ENCODE peak calls at places on chromosomes 4 and X, in six cellular contexts. I is A549, L is K562, D is HepG2, H is IMR-90, A is GM12878. G is an unnamed sample.

GRCh38 chr4:171648926-171649325 is 164.3 kb upstream of the GALNTL6 start:
- DNase-seq in D (no peak), A (no peak), I (no peak), L (no peak), H (no peak), G (no peak)

GRCh38 chr4:152896819-152897218 is 39.3 kb upstream of the FHDC1 start:
- DNase-seq in D (no peak), H (peak), I (no peak), L (no peak), A (no peak), G (no peak)

GRCh38 chrX:116239944-116240391 is 69.4 kb downstream of the AGTR2 start:
- DNase-seq in A (no peak), H (no peak), D (no peak), L (no peak), I (no peak), G (no peak)

GRCh38 chr4:37794046-37794445 is 32.4 kb upstream of the PGM2 start:
- DNase-seq in H (no peak), D (no peak), L (no peak), I (no peak), A (no peak), G (no peak)

GRCh38 chr4:11587797-11588196 is 159.1 kb upstream of the HS3ST1 start:
- DNase-seq in A (no peak), H (no peak), L (no peak), D (no peak), I (no peak), G (no peak)

GRCh38 chr4:60724623-60725022 is 475.5 kb upstream of the ADGRL3 start:
- DNase-seq in A (no peak), I (no peak), H (peak), L (no peak), D (no peak), G (no peak)

GRCh38 chrX:119647089-119647488 is 40.9 kb upstream of the NKRF start:
- DNase-seq in H (no peak), I (no peak), L (no peak), D (no peak), A (no peak), G (no peak)

GRCh38 chrX:19343462-19344206 is at the start of gene PDHA1:
- DNase-seq in I (peak), H (peak), L (peak), D (peak), A (peak), G (peak)

GRCh38 chr4:19857405-19857804 is 394.3 kb upstream of the SLIT2 start:
- DNase-seq in A (no peak), I (no peak), L (no peak), H (peak), D (no peak), G (no peak)

GRCh38 chrX:130788786-130789581 is 114.0 kb downstream of the ENOX2 start:
- DNase-seq in L (no peak), H (peak), I (no peak), D (no peak), A (no peak), G (no peak)

GRCh38 chrX:135429429-135429828 is 7.7 kb downstream of the SMIM10L2A start:
- DNase-seq in D (no peak), I (no peak), L (no peak), H (no peak), A (no peak), G (no peak)

GRCh38 chr4:105348719-105349118 is 125.1 kb downstream of the PPA2 start:
- DNase-seq in L (no peak), A (no peak), I (no peak), D (peak), H (no peak), G (no peak)

GRCh38 chr4:5029447-5029846 is 10.2 kb upstream of the CYTL1 start:
- DNase-seq in H (no peak), D (no peak), I (no peak), L (no peak), A (no peak), G (no peak)

GRCh38 chr4:109302366-109303140 is at the start of gene COL25A1:
- DNase-seq in D (no peak), A (no peak), L (no peak), I (no peak), H (peak), G (peak)

GRCh38 chr4:101304916-101305315 is 42.4 kb downstream of the PPP3CA start:
- DNase-seq in H (peak), I (no peak), L (no peak), A (no peak), D (peak), G (peak)

GRCh38 chrX:56233682-56234081 is 1.5 kb downstream of the KLF8 start:
- DNase-seq in D (no peak), L (peak), A (peak), H (no peak), I (no peak), G (no peak)

GRCh38 chr4:1136028-1136427 is 22.7 kb upstream of the RNF212 start:
- DNase-seq in I (no peak), D (no peak), L (no peak), H (no peak), A (no peak), G (no peak)

GRCh38 chr4:153209410-153209809 is 5.2 kb downstream of the TRIM2 start:
- DNase-seq in L (no peak), A (no peak), D (peak), I (no peak), H (no peak), G (no peak)

GRCh38 chrX:39630344-39630743 is 467.4 kb downstream of the BCOR start:
- DNase-seq in H (no peak), L (no peak), A (no peak), I (no peak), D (no peak), G (no peak)

GRCh38 chr4:149158852-149159251 is 656.8 kb downstream of the IQCM start:
- DNase-seq in D (no peak), L (no peak), I (no peak), A (no peak), H (peak), G (no peak)

GRCh38 chr4:55635760-55636621 is at the start of gene NMU:
- DNase-seq in H (no peak), A (no peak), L (peak), D (peak), I (no peak), G (peak)

GRCh38 chr4:131370846-131371245 is 1778.2 kb upstream of the PCDH10 start:
- DNase-seq in L (no peak), D (no peak), I (no peak), A (no peak), H (no peak), G (no peak)

GRCh38 chr4:16464651-16465050 is 238.4 kb upstream of the TAPT1 start:
- DNase-seq in I (no peak), A (no peak), L (no peak), D (no peak), H (no peak), G (no peak)

GRCh38 chr4:141759796-141760425 is 123.5 kb downstream of the IL15 start:
- DNase-seq in H (peak), D (no peak), A (no peak), L (no peak), I (no peak), G (no peak)

GRCh38 chrX:2928127-2928582 is 984 bp downstream of the ARSD start:
- DNase-seq in A (no peak), D (peak), L (no peak), I (peak), H (peak), G (no peak)

GRCh38 chr4:152843476-152844107 is 63.8 kb downstream of the ARFIP1 start:
- DNase-seq in I (no peak), A (no peak), H (no peak), L (no peak), D (peak), G (no peak)

GRCh38 chr4:14842964-14843630 is 159.2 kb upstream of the CPEB2 start:
- DNase-seq in H (no peak), A (no peak), D (no peak), L (no peak), I (no peak), G (no peak)

GRCh38 chrX:3699841-3700381 is 13.5 kb downstream of the PRKX start:
- DNase-seq in H (no peak), L (no peak), D (no peak), A (peak), I (no peak), G (no peak)

GRCh38 chrX:115892056-115892708 is 278.4 kb upstream of the AGTR2 start:
- DNase-seq in A (no peak), H (no peak), L (no peak), I (no peak), D (peak), G (no peak)

GRCh38 chrX:85569691-85570090 is 190.2 kb upstream of the POF1B start:
- DNase-seq in A (no peak), D (no peak), L (no peak), H (no peak), I (no peak), G (no peak)

GRCh38 chr4:156733582-156733981 is 238.0 kb downstream of the PDGFC start:
- DNase-seq in A (no peak), H (no peak), I (no peak), D (no peak), L (no peak), G (no peak)

GRCh38 chrX:46649421-46650260 is 76.1 kb downstream of the CHST7 start:
- DNase-seq in D (no peak), I (no peak), A (no peak), H (peak), L (no peak), G (no peak)

GRCh38 chr4:110458494-110459266 is 17.3 kb upstream of the ENPEP start:
- DNase-seq in I (no peak), D (no peak), H (no peak), L (no peak), A (no peak), G (no peak)

GRCh38 chrX:86047174-86047991 is at the start of gene CHM:
- DNase-seq in A (peak), D (peak), I (peak), H (peak), L (peak), G (peak)

GRCh38 chr4:138310991-138311390 is 68.8 kb upstream of the SLC7A11 start:
- DNase-seq in L (no peak), A (no peak), H (peak), D (no peak), I (no peak), G (no peak)

GRCh38 chrX:110341189-110342035 is 17.2 kb upstream of the RTL9 start:
- DNase-seq in L (peak), I (no peak), D (no peak), A (no peak), H (peak), G (no peak)

GRCh38 chr4:86967061-86967460 is 32.2 kb downstream of the AFF1 start:
- DNase-seq in A (no peak), D (no peak), L (no peak), H (no peak), I (no peak), G (no peak)

GRCh38 chr4:72974694-72975487 is 94.6 kb downstream of the COX18 start:
- DNase-seq in A (no peak), D (no peak), L (peak), H (peak), I (no peak), G (peak)

DNA sequence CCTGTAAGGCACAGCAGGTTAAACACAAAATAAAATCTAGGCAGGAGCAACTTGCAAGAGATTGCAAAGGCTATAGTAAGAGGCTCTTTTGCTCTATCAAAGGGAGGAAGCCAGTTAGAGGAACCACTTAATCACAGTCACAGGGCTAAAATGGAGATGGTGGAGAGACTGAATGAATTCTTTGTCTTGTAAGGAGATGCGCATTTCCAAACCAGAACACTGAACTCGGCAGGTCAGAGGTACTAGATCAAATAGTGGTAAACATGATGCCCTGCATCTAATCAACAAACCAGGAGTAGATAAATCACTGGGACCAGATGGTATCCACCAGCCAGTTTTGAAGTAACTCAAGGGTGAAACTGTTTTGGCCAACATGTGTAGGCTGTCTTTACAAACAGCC is 55.8 kb downstream of the GPC4 start:
- DNase-seq in D (no peak), A (no peak), I (no peak), H (no peak), L (no peak), G (no peak)
- TF ChIP-seq BHLHE40 in D (no peak), A (no peak), I (no peak), H (no peak), L (no peak), G (no peak)

GRCh38 chr4:41430796-41431195 is 107.2 kb upstream of the LIMCH1 start:
- DNase-seq in H (no peak), L (no peak), D (no peak), I (no peak), A (no peak), G (no peak)
- TF ChIP-seq BHLHE40 in H (no peak), L (no peak), D (no peak), I (no peak), A (no peak), G (no peak)

GRCh38 chr4:121168865-121169281 is 4.8 kb upstream of the TNIP3 start:
- DNase-seq in A (peak), H (no peak), I (no peak), L (no peak), D (no peak), G (no peak)

GRCh38 chr4:121164291-121164690 is at the start of gene TNIP3:
- DNase-seq in A (no peak), L (no peak), H (peak), D (no peak), I (no peak), G (no peak)

GRCh38 chr4:121165206-121165605 is 1.1 kb upstream of the TNIP3 start:
- DNase-seq in D (no peak), H (no peak), A (no peak), L (no peak), I (no peak), G (no peak)

GRCh38 chr4:121168446-121168845 is 4.3 kb upstream of the TNIP3 start:
- DNase-seq in I (no peak), H (no peak), A (no peak), L (no peak), D (no peak), G (no peak)
- TF ChIP-seq BHLHE40 in I (no peak), H (no peak), A (no peak), L (no peak), D (no peak), G (no peak)

DNA sequence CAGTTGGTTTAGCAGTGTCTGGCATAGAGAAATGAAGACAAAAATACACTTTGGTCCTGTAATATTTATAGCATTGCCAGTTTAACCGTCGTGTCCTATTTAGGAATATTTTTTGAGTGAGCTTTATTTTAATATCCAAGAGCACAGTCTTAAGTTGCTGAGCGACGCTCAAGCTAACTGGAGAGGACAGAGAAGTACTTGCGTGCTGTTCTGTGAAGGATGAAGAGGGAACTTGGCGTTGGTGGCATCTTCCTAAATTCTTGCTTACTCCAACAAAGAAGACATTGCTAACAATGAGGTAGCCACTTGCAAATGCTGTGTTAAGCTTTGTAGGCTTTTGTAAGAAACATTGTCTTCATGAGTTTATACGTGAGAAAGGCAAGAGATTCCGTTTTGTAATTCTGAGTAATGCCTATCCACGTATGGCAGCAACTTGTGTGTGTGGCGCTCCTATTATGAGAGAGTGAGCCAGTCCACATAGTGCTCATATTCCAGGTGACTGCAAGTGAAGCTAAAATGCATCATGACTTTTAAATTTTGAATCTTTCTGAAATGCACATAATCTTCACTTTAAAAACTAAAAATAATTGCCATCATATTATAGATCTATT is 50.6 kb downstream of the SYNPO2 start:
- DNase-seq in D (no peak), L (no peak), A (no peak), H (no peak), I (no peak), G (no peak)
- TF ChIP-seq BHLHE40 in D (no peak), L (no peak), A (no peak), H (no peak), I (no peak), G (no peak)

GRCh38 chr4:24656906-24657305 is 72.6 kb upstream of the DHX15 start:
- DNase-seq in A (no peak), D (no peak), L (no peak), H (no peak), I (no peak), G (no peak)

GRCh38 chr4:24657768-24658617 is 73.6 kb upstream of the DHX15 start:
- DNase-seq in H (peak), D (peak), A (peak), I (peak), L (no peak), G (no peak)

GRCh38 chr4:24659241-24659961 is 75.0 kb upstream of the DHX15 start:
- DNase-seq in I (no peak), A (no peak), H (no peak), L (no peak), D (no peak), G (no peak)

GRCh38 chr4:24655326-24655725 is 71.0 kb upstream of the DHX15 start:
- DNase-seq in H (no peak), L (no peak), D (no peak), I (no peak), A (no peak), G (no peak)

DNA sequence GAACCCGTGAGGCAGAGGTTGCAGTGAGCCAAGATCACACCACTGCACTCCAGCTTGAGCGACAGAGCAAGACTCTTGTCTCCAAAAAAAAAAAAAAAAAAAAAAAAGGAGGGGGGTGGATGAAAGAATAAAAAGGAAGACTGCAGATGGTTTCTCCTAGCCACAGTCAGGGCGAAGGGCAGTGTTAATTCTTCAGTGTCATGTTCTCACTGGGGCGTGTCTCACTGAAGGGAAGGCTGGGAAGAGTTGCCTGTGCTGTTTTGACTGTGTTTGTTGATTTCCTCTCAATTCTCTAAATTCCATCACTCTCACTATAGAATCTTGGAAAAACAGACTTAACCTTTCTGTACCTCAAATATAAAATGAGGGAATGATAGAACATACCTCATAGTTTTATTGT is 71.6 kb upstream of the DHX15 start:
- DNase-seq in A (no peak), H (no peak), D (no peak), L (no peak), I (no peak), G (peak)
- TF ChIP-seq BHLHE40 in A (no peak), H (no peak), D (no peak), L (no peak), I (no peak), G (no peak)

DNA sequence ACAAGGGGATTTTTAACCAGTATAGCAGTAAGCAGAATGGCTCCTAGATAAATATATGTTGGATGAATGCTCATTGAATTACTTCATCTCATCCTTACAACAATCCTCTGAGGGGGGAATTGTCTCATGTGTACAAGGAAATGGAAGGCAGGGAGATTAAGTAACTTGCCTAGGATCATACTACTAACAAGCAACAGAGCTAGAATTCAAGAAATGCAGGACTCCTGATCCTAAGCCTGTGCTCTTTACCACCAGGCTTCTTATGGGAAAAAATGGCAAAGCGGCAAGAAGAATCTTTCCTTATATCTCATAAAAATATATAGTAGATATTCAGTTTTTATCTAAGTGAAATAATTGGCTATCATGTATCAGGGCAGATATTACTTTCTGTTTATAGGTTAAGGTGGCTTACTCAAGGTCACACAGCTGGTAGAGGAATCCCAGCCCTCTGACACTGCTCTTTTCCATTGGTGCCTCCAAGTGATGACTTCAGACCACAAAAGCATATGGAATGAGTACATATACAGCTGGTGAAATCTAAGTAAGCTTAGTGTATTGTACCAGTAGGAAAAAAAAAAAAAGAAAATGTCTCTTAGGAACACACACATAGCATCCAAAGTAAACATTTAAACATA is 2.1 kb downstream of the ABHD18 start:
- DNase-seq in D (peak), H (peak), I (no peak), L (peak), A (no peak), G (no peak)
- TF ChIP-seq BHLHE40 in D (no peak), H (no peak), I (no peak), L (no peak), A (no peak), G (no peak)

GRCh38 chr4:34309356-34309900 is 1934.9 kb downstream of the ARAP2 start:
- DNase-seq in L (no peak), H (no peak), A (no peak), I (no peak), D (no peak), G (no peak)
- TF ChIP-seq BHLHE40 in L (no peak), H (no peak), A (no peak), I (no peak), D (no peak), G (no peak)

GRCh38 chr4:185811509-185812364 is at the start of gene SORBS2:
- DNase-seq in A (peak), H (peak), I (no peak), D (peak), L (no peak), G (peak)
- TF ChIP-seq BHLHE40 in A (no peak), H (no peak), I (no peak), D (no peak), L (no peak), G (no peak)

GRCh38 chrX:104419926-104420325 is 146.1 kb upstream of the IL1RAPL2 start:
- DNase-seq in I (no peak), L (no peak), A (no peak), H (no peak), D (no peak), G (no peak)

GRCh38 chrX:104419211-104419610 is 146.8 kb upstream of the IL1RAPL2 start:
- DNase-seq in L (no peak), H (no peak), A (no peak), D (no peak), I (no peak), G (no peak)

DNA sequence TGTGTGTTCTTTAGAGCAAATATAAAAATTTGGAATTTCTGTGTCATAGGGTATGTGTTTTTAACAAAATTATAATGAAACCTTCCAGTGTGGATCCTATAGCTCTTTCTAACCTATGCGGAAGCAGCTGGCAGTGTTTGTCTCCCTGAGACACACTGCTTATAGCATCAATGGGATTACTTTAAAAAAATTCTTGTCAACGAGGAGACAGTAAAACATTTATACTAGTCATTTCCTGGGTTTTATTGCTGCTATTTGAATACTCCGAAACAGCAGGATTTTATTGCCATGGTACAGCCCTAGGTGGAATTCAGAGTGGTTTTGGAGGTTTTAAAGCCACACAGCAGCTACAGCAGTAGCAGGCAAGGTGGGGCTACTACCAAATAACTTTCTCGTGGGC is 145.1 kb upstream of the IL1RAPL2 start:
- DNase-seq in A (no peak), H (no peak), I (no peak), D (no peak), L (no peak), G (no peak)
- TF ChIP-seq BHLHE40 in A (no peak), H (no peak), I (no peak), D (no peak), L (no peak), G (no peak)

GRCh38 chr4:183469327-183469726 is 24.9 kb downstream of the CDKN2AIP start:
- DNase-seq in A (no peak), D (no peak), I (no peak), L (no peak), H (no peak), G (no peak)
- TF ChIP-seq BHLHE40 in A (no peak), D (no peak), I (no peak), L (no peak), H (no peak), G (no peak)